ENCODE peak calls at places on chromosome 12, in five cellular contexts. I, A, F, T and C are unnamed samples.

GRCh38 chr12:124992874-124993567 is 424 bp upstream of the BRI3BP start:
- DNase-seq in I (no peak), A (peak), F (peak), T (no peak), C (peak)

GRCh38 chr12:42584539-42585174 is 4.9 kb downstream of the PRICKLE1 start:
- DNase-seq in I (no peak), A (no peak), F (no peak), T (peak), C (no peak)

GRCh38 chr12:81542621-81543020 is 216.5 kb downstream of the PPFIA2 start:
- DNase-seq in I (no peak), A (no peak), F (no peak), T (no peak), C (no peak)

GRCh38 chr12:12384601-12385321 is 27.9 kb downstream of the BORCS5 start:
- DNase-seq in I (no peak), A (no peak), F (no peak), T (no peak), C (peak)

GRCh38 chr12:132547207-132547740 is 57.3 kb downstream of the FBRSL1 start:
- DNase-seq in I (no peak), A (no peak), F (no peak), T (no peak), C (no peak)

GRCh38 chr12:117490130-117490529 is 128.7 kb upstream of the NOS1 start:
- DNase-seq in I (no peak), A (no peak), F (no peak), T (no peak), C (no peak)

GRCh38 chr12:50174971-50175715 is 8.0 kb upstream of the CERS5 start:
- DNase-seq in I (peak), A (no peak), F (peak), T (no peak), C (no peak)

GRCh38 chr12:13099066-13099909 is 4.2 kb downstream of the GSG1 start:
- DNase-seq in I (no peak), A (no peak), F (peak), T (peak), C (no peak)

GRCh38 chr12:2640709-2641108 is 154.1 kb upstream of the FKBP4 start:
- DNase-seq in I (peak), A (no peak), F (peak), T (no peak), C (peak)

GRCh38 chr12:64427988-64428387 is 23.8 kb downstream of the XPOT start:
- DNase-seq in I (no peak), A (no peak), F (no peak), T (no peak), C (no peak)

GRCh38 chr12:27158322-27158721 is 75.9 kb upstream of the C12orf71 start:
- DNase-seq in I (no peak), A (no peak), F (no peak), T (no peak), C (no peak)

GRCh38 chr12:574475-575128 is 88.6 kb downstream of the NINJ2 start:
- DNase-seq in I (peak), A (no peak), F (no peak), T (no peak), C (no peak)

GRCh38 chr12:46266869-46267617 is 1.8 kb downstream of the SLC38A1 start:
- DNase-seq in I (peak), A (no peak), F (peak), T (peak), C (peak)

GRCh38 chr12:470133-470532 is 10.4 kb downstream of the B4GALNT3 start:
- DNase-seq in I (no peak), A (no peak), F (no peak), T (no peak), C (no peak)

GRCh38 chr12:31408778-31409177 is 82.8 kb upstream of the SINHCAF start:
- DNase-seq in I (peak), A (no peak), F (no peak), T (no peak), C (no peak)

GRCh38 chr12:21637985-21638891 is 19.4 kb downstream of the LDHB start:
- DNase-seq in I (no peak), A (no peak), F (peak), T (no peak), C (no peak)

GRCh38 chr12:110917467-110917866 is 2.9 kb downstream of the MYL2 start:
- DNase-seq in I (no peak), A (no peak), F (no peak), T (no peak), C (no peak)

GRCh38 chr12:4283512-4284255 is 10.1 kb downstream of the CCND2 start:
- DNase-seq in I (no peak), A (no peak), F (no peak), T (no peak), C (no peak)

GRCh38 chr12:66127695-66128094 is 2.9 kb downstream of the LLPH start:
- DNase-seq in I (no peak), A (no peak), F (no peak), T (no peak), C (no peak)

GRCh38 chr12:753401-754237 is 1.2 kb downstream of the WNK1 start:
- DNase-seq in I (peak), A (no peak), F (peak), T (no peak), C (peak)

GRCh38 chr12:47807338-47807737 is 12.4 kb downstream of the HDAC7 start:
- DNase-seq in I (no peak), A (no peak), F (no peak), T (no peak), C (no peak)

GRCh38 chr12:113142173-113142885 is 6.8 kb upstream of the RASAL1 start:
- DNase-seq in I (peak), A (no peak), F (peak), T (no peak), C (no peak)

GRCh38 chr12:34301251-34302130 is 279.2 kb downstream of the ALG10 start:
- DNase-seq in I (peak), A (no peak), F (no peak), T (no peak), C (peak)

GRCh38 chr12:125015680-125016310 is 22.4 kb downstream of the BRI3BP start:
- DNase-seq in I (no peak), A (no peak), F (no peak), T (no peak), C (no peak)

GRCh38 chr12:78829690-78830089 is 34.9 kb upstream of the SYT1 start:
- DNase-seq in I (no peak), A (no peak), F (no peak), T (no peak), C (no peak)

GRCh38 chr12:47307680-47308399 is 228.1 kb upstream of the AMIGO2 start:
- DNase-seq in I (no peak), A (peak), F (peak), T (peak), C (no peak)

GRCh38 chr12:68043446-68043845 is 54.2 kb downstream of the IFNG-AS1 start:
- DNase-seq in I (no peak), A (no peak), F (no peak), T (no peak), C (no peak)
- TF ChIP-seq CTCF in I (no peak), A (no peak), F (no peak), T (no peak), C (no peak)

GRCh38 chr12:24138041-24138440 is 188.6 kb upstream of the SOX5 start:
- DNase-seq in I (no peak), A (peak), F (no peak), T (no peak), C (no peak)
- TF ChIP-seq POLR2A in I (no peak), A (no peak), F (no peak), T (no peak), C (no peak)

GRCh38 chr12:10701843-10702242 is 21.3 kb downstream of the YBX3 start:
- DNase-seq in I (no peak), A (no peak), F (no peak), T (no peak), C (no peak)

GRCh38 chr12:10709808-10710207 is 13.3 kb downstream of the YBX3 start:
- DNase-seq in I (no peak), A (no peak), F (no peak), T (no peak), C (no peak)

GRCh38 chr12:10708862-10709261 is 14.3 kb downstream of the YBX3 start:
- DNase-seq in I (no peak), A (no peak), F (no peak), T (no peak), C (no peak)

GRCh38 chr12:10701226-10701681 is 21.9 kb downstream of the YBX3 start:
- DNase-seq in I (no peak), A (no peak), F (no peak), T (no peak), C (no peak)

GRCh38 chr12:10705655-10706054 is 17.5 kb downstream of the YBX3 start:
- DNase-seq in I (no peak), A (no peak), F (no peak), T (no peak), C (no peak)
- H3K4me3 ChIP-seq in I (no peak), A (no peak), F (no peak), T (no peak), C (no peak)

GRCh38 chr12:127297327-127297726 is 969.6 kb upstream of the TMEM132C start:
- DNase-seq in I (peak), A (no peak), F (no peak), T (no peak), C (no peak)
- TF ChIP-seq CTCF in I (no peak), A (no peak), F (no peak), T (no peak), C (no peak)

GRCh38 chr12:94179723-94180122 is 31.3 kb downstream of the PLXNC1 start:
- DNase-seq in I (no peak), A (no peak), F (no peak), T (no peak), C (no peak)
- TF ChIP-seq POLR2A in I (no peak), A (no peak), F (no peak), T (no peak), C (no peak)

GRCh38 chr12:6855322-6855721 is 3.4 kb downstream of the USP5 start:
- DNase-seq in I (no peak), A (no peak), F (no peak), T (no peak), C (no peak)
- H3K4me3 ChIP-seq in I (no peak), A (no peak), F (no peak), T (no peak), C (no peak)

DNA sequence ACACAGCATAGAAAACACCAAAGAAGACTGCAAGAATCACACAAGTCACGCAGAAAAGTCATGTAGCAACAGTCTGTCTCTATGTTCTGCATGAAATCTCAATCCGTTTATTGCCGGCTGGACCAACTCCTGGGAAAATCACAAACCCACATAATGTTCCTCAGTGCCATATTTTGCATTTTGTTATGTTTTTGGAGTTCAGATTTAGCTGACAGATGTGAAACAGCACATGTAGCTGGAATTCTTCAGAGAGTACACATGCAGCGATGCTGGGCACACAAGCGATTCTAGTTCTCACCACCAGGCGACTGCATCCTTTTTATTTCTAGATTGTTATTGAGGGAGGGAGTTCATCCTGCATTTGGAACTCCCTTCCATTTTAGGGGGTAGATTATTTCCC is 193.2 kb downstream of the APAF1 start:
- DNase-seq in I (no peak), A (no peak), F (no peak), T (no peak), C (no peak)
- TF ChIP-seq CTCF in I (no peak), A (no peak), F (peak), T (peak), C (no peak)

GRCh38 chr12:84054811-84055210 is 857.8 kb downstream of the SLC6A15 start:
- DNase-seq in I (no peak), A (no peak), F (no peak), T (no peak), C (no peak)
- TF ChIP-seq POLR2A in I (no peak), A (no peak), F (no peak), T (no peak), C (no peak)

GRCh38 chr12:48981757-48982157 is 3.6 kb downstream of the WNT1 start:
- DNase-seq in I (no peak), A (no peak), F (no peak), T (no peak), C (no peak)
- H3K4me3 ChIP-seq in I (no peak), A (no peak), F (no peak), T (peak), C (no peak)